ENCODE peak calls at places on chromosomes 5 and 9, in seven cellular contexts. One of them, this sample, is unnamed.

GRCh38 chr5:108727154-108727638 is 20.5 kb upstream of the FER start:
- DNase-seq in GM12891: no peak
- DNase-seq in HCT116: no peak
- DNase-seq in testis: peak
- DNase-seq in esophagus muscularis mucosa: no peak
- DNase-seq in uterus: no peak
- DNase-seq in A549: no peak
- DNase-seq in this sample: no peak

GRCh38 chr5:108521841-108522506 is 140.1 kb upstream of the FBXL17 start:
- DNase-seq in GM12891: no peak
- DNase-seq in HCT116: peak
- DNase-seq in testis: peak
- DNase-seq in esophagus muscularis mucosa: no peak
- DNase-seq in uterus: no peak
- DNase-seq in A549: peak
- DNase-seq in this sample: peak

GRCh38 chr9:112180387-112180881 is 5.3 kb upstream of the SUSD1 start:
- DNase-seq in GM12891: no peak
- DNase-seq in HCT116: no peak
- DNase-seq in testis: peak
- DNase-seq in esophagus muscularis mucosa: no peak
- DNase-seq in uterus: no peak
- DNase-seq in A549: no peak
- DNase-seq in this sample: no peak

GRCh38 chr5:79011219-79011836 is 26.2 kb upstream of the ARSB start:
- DNase-seq in GM12891: no peak
- DNase-seq in HCT116: no peak
- DNase-seq in testis: no peak
- DNase-seq in esophagus muscularis mucosa: no peak
- DNase-seq in uterus: no peak
- DNase-seq in A549: no peak
- DNase-seq in this sample: no peak

GRCh38 chr9:70113403-70114022 is 69.9 kb downstream of the MAMDC2 start:
- DNase-seq in GM12891: peak
- DNase-seq in HCT116: peak
- DNase-seq in testis: peak
- DNase-seq in esophagus muscularis mucosa: no peak
- DNase-seq in uterus: peak
- DNase-seq in A549: peak
- DNase-seq in this sample: peak

GRCh38 chr5:3741372-3741770 is 145.7 kb downstream of the IRX1 start:
- DNase-seq in GM12891: no peak
- DNase-seq in HCT116: no peak
- DNase-seq in testis: no peak
- DNase-seq in esophagus muscularis mucosa: no peak
- DNase-seq in uterus: no peak
- DNase-seq in A549: peak
- DNase-seq in this sample: no peak

GRCh38 chr9:92381780-92382179 is 22.6 kb downstream of the OGN start:
- DNase-seq in GM12891: no peak
- DNase-seq in HCT116: no peak
- DNase-seq in testis: no peak
- DNase-seq in esophagus muscularis mucosa: no peak
- DNase-seq in uterus: no peak
- DNase-seq in A549: no peak
- DNase-seq in this sample: no peak

GRCh38 chr5:11504794-11505193 is 399.5 kb downstream of the CTNND2 start:
- DNase-seq in GM12891: no peak
- DNase-seq in HCT116: no peak
- DNase-seq in testis: no peak
- DNase-seq in esophagus muscularis mucosa: no peak
- DNase-seq in uterus: no peak
- DNase-seq in A549: no peak
- DNase-seq in this sample: peak

GRCh38 chr5:124173386-124173785 is 573.1 kb downstream of the ZNF608 start:
- DNase-seq in GM12891: no peak
- DNase-seq in HCT116: no peak
- DNase-seq in testis: no peak
- DNase-seq in esophagus muscularis mucosa: no peak
- DNase-seq in uterus: no peak
- DNase-seq in A549: no peak
- DNase-seq in this sample: no peak

GRCh38 chr5:159341145-159341544 is 10.9 kb upstream of the IL12B start:
- DNase-seq in GM12891: no peak
- DNase-seq in HCT116: no peak
- DNase-seq in testis: no peak
- DNase-seq in esophagus muscularis mucosa: no peak
- DNase-seq in uterus: no peak
- DNase-seq in A549: no peak
- DNase-seq in this sample: no peak

GRCh38 chr9:121559183-121559582 is 59.5 kb upstream of the GGTA1 start:
- DNase-seq in GM12891: no peak
- DNase-seq in HCT116: no peak
- DNase-seq in testis: no peak
- DNase-seq in esophagus muscularis mucosa: no peak
- DNase-seq in uterus: no peak
- DNase-seq in A549: no peak
- DNase-seq in this sample: no peak

GRCh38 chr9:78694950-78695349 is 398.0 kb downstream of the PSAT1 start:
- DNase-seq in GM12891: no peak
- DNase-seq in HCT116: no peak
- DNase-seq in testis: no peak
- DNase-seq in esophagus muscularis mucosa: no peak
- DNase-seq in uterus: no peak
- DNase-seq in A549: no peak
- DNase-seq in this sample: no peak

GRCh38 chr9:91415290-91415689 is 8.3 kb downstream of the NFIL3 start:
- DNase-seq in GM12891: no peak
- DNase-seq in HCT116: no peak
- DNase-seq in testis: no peak
- DNase-seq in esophagus muscularis mucosa: no peak
- DNase-seq in uterus: no peak
- DNase-seq in A549: no peak
- DNase-seq in this sample: no peak

GRCh38 chr9:17005085-17005484 is 129.8 kb upstream of the CNTLN start:
- DNase-seq in GM12891: no peak
- DNase-seq in HCT116: no peak
- DNase-seq in testis: peak
- DNase-seq in esophagus muscularis mucosa: no peak
- DNase-seq in uterus: peak
- DNase-seq in A549: no peak
- DNase-seq in this sample: no peak

GRCh38 chr5:172133359-172134029 is 54.5 kb downstream of the STK10 start:
- DNase-seq in GM12891: no peak
- DNase-seq in HCT116: no peak
- DNase-seq in testis: no peak
- DNase-seq in esophagus muscularis mucosa: no peak
- DNase-seq in uterus: no peak
- DNase-seq in A549: no peak
- DNase-seq in this sample: peak

DNA sequence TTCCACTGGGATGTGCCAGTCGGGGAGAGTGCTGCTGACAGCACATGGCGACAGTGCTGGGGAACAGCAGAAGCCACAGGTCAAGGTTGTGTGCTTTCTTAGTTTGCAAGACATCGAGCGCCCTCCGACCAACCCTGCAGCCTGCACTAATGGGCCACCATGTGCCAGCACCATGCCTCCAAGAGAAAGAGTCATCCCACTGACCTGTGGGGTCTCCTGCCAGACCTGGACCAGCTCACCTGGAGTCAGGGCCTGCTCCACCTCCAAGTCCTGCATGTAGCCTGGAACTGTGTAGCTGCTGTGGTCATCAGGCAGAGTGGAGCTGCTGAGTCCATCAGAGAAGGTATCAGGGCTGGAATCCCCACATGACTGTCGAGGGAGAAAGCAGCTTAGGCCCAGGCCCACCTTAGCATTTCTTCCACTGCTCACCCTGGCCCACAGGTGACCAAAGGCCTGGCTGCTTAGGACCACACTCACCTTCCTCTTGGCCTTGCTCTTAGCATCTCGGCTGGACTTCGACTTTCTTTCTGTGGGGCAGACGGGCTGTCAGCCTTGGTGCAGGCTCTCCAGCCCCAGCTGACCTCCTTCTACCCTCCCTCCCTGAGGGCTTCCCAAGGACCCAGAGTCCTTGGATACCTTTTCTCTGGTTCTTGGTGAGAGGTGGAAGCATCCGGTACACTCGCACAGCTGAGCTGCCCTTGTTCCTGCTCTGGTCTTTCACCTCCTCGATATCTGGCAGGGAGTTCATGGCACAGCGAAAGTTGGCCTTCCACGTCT is 4.1 kb downstream of the IRF1 start:
- DNase-seq in GM12891: no peak
- DNase-seq in HCT116: no peak
- DNase-seq in testis: peak
- DNase-seq in esophagus muscularis mucosa: no peak
- DNase-seq in uterus: peak
- DNase-seq in A549: no peak
- DNase-seq in this sample: no peak
- TF ChIP-seq POLR2A in GM12891: no peak
- TF ChIP-seq POLR2A in HCT116: no peak
- TF ChIP-seq POLR2A in testis: no peak
- TF ChIP-seq POLR2A in esophagus muscularis mucosa: no peak
- TF ChIP-seq POLR2A in uterus: no peak
- TF ChIP-seq POLR2A in A549: no peak
- TF ChIP-seq POLR2A in this sample: no peak

GRCh38 chr5:142757564-142757963 is 12.6 kb upstream of the ARHGAP26 start:
- DNase-seq in GM12891: no peak
- DNase-seq in HCT116: no peak
- DNase-seq in testis: no peak
- DNase-seq in esophagus muscularis mucosa: no peak
- DNase-seq in uterus: no peak
- DNase-seq in A549: no peak
- DNase-seq in this sample: no peak

GRCh38 chr5:142749321-142749720 is 20.9 kb upstream of the ARHGAP26 start:
- DNase-seq in GM12891: no peak
- DNase-seq in HCT116: no peak
- DNase-seq in testis: no peak
- DNase-seq in esophagus muscularis mucosa: no peak
- DNase-seq in uterus: no peak
- DNase-seq in A549: no peak
- DNase-seq in this sample: no peak

GRCh38 chr5:142756576-142756975 is 13.6 kb upstream of the ARHGAP26 start:
- DNase-seq in GM12891: no peak
- DNase-seq in HCT116: no peak
- DNase-seq in testis: no peak
- DNase-seq in esophagus muscularis mucosa: no peak
- DNase-seq in uterus: no peak
- DNase-seq in A549: no peak
- DNase-seq in this sample: no peak

GRCh38 chr5:142754031-142754430 is 16.1 kb upstream of the ARHGAP26 start:
- DNase-seq in GM12891: no peak
- DNase-seq in HCT116: no peak
- DNase-seq in testis: no peak
- DNase-seq in esophagus muscularis mucosa: no peak
- DNase-seq in uterus: no peak
- DNase-seq in A549: no peak
- DNase-seq in this sample: no peak

DNA sequence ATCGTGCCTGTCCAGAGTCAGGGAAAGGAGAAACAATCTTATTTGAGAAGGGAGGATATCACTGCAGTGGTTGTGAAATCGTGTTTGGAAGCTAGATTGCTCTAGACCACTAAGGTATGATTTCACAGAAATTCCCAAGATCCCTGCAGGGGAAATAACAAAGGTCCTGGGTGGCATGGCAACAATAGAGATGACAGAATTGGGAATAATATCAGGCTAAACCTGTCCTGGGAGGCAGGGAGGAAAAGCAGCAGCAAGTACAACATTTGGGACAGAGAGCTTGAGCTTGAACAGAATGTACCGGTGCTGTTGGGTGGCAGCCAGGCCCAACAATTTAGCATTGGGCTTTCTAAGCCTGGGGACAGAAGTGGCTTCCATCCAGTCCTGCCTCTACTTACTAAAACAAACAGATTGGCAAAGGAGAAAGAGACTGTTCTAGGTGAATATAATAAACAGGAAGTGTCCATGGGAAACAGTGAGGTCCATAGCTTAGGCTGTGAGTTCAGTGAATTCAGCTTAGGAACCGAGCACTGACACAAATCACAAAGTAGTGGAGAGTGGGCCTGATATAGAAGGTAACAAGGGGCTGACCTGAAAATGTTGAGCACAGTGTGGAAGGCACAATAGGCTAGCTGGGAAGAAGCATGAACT is 16.9 kb upstream of the ARHGAP26 start:
- DNase-seq in GM12891: no peak
- DNase-seq in HCT116: no peak
- DNase-seq in testis: peak
- DNase-seq in esophagus muscularis mucosa: peak
- DNase-seq in uterus: peak
- DNase-seq in A549: no peak
- DNase-seq in this sample: no peak
- TF ChIP-seq POLR2A in GM12891: no peak
- TF ChIP-seq POLR2A in HCT116: no peak
- TF ChIP-seq POLR2A in testis: no peak
- TF ChIP-seq POLR2A in esophagus muscularis mucosa: no peak
- TF ChIP-seq POLR2A in uterus: no peak
- TF ChIP-seq POLR2A in A549: no peak
- TF ChIP-seq POLR2A in this sample: no peak

GRCh38 chr9:134494273-134494815 is 147.3 kb upstream of the COL5A1 start:
- DNase-seq in GM12891: no peak
- DNase-seq in HCT116: no peak
- DNase-seq in testis: no peak
- DNase-seq in esophagus muscularis mucosa: no peak
- DNase-seq in uterus: no peak
- DNase-seq in A549: no peak
- DNase-seq in this sample: no peak

GRCh38 chr9:134495881-134496412 is 145.7 kb upstream of the COL5A1 start:
- DNase-seq in GM12891: no peak
- DNase-seq in HCT116: no peak
- DNase-seq in testis: no peak
- DNase-seq in esophagus muscularis mucosa: no peak
- DNase-seq in uterus: no peak
- DNase-seq in A549: no peak
- DNase-seq in this sample: no peak

GRCh38 chr9:134493471-134494272 is 147.9 kb upstream of the COL5A1 start:
- DNase-seq in GM12891: no peak
- DNase-seq in HCT116: no peak
- DNase-seq in testis: no peak
- DNase-seq in esophagus muscularis mucosa: no peak
- DNase-seq in uterus: no peak
- DNase-seq in A549: no peak
- DNase-seq in this sample: no peak

GRCh38 chr9:134496413-134497282 is 145.0 kb upstream of the COL5A1 start:
- DNase-seq in GM12891: no peak
- DNase-seq in HCT116: no peak
- DNase-seq in testis: no peak
- DNase-seq in esophagus muscularis mucosa: no peak
- DNase-seq in uterus: no peak
- DNase-seq in A549: no peak
- DNase-seq in this sample: peak

GRCh38 chr9:134494905-134495304 is 146.7 kb upstream of the COL5A1 start:
- DNase-seq in GM12891: no peak
- DNase-seq in HCT116: no peak
- DNase-seq in testis: no peak
- DNase-seq in esophagus muscularis mucosa: no peak
- DNase-seq in uterus: no peak
- DNase-seq in A549: no peak
- DNase-seq in this sample: no peak
- TF ChIP-seq POLR2A in GM12891: no peak
- TF ChIP-seq POLR2A in HCT116: no peak
- TF ChIP-seq POLR2A in testis: no peak
- TF ChIP-seq POLR2A in esophagus muscularis mucosa: no peak
- TF ChIP-seq POLR2A in uterus: no peak
- TF ChIP-seq POLR2A in A549: no peak
- TF ChIP-seq POLR2A in this sample: no peak

GRCh38 chr9:89312154-89312616 is 1.2 kb downstream of the CKS2 start:
- DNase-seq in GM12891: no peak
- DNase-seq in HCT116: no peak
- DNase-seq in testis: peak
- DNase-seq in esophagus muscularis mucosa: no peak
- DNase-seq in uterus: no peak
- DNase-seq in A549: no peak
- DNase-seq in this sample: no peak
- TF ChIP-seq POLR2A in GM12891: no peak
- TF ChIP-seq POLR2A in HCT116: no peak
- TF ChIP-seq POLR2A in testis: no peak
- TF ChIP-seq POLR2A in esophagus muscularis mucosa: no peak
- TF ChIP-seq POLR2A in uterus: no peak
- TF ChIP-seq POLR2A in A549: no peak
- TF ChIP-seq POLR2A in this sample: no peak